ENCODE peak calls at places on chromosomes 2 and 18, in eight cellular contexts. One of them, this sample, is unnamed.

GRCh38 chr18:28087173-28087563 is 89.8 kb downstream of the CDH2 start:
- DNase-seq in right atrium auricular region: no peak
- DNase-seq in neural progenitor cell: no peak
- DNase-seq in astrocyte of the spinal cord: peak
- DNase-seq in SIG-M5: no peak
- DNase-seq in NCI-H748 treated with DMSO at 0.1 percent for 48 hours: no peak
- DNase-seq in EL: peak
- DNase-seq in DMS153: no peak
- DNase-seq in this sample: no peak

GRCh38 chr2:75047189-75047812 is 88.9 kb downstream of the POLE4 start:
- DNase-seq in right atrium auricular region: no peak
- DNase-seq in neural progenitor cell: no peak
- DNase-seq in astrocyte of the spinal cord: peak
- DNase-seq in SIG-M5: no peak
- DNase-seq in NCI-H748 treated with DMSO at 0.1 percent for 48 hours: no peak
- DNase-seq in EL: peak
- DNase-seq in DMS153: no peak
- DNase-seq in this sample: no peak

GRCh38 chr2:195898505-195898904 is 170.1 kb downstream of the DNAH7 start:
- DNase-seq in right atrium auricular region: peak
- DNase-seq in neural progenitor cell: no peak
- DNase-seq in astrocyte of the spinal cord: peak
- DNase-seq in SIG-M5: no peak
- DNase-seq in NCI-H748 treated with DMSO at 0.1 percent for 48 hours: peak
- DNase-seq in EL: peak
- DNase-seq in DMS153: no peak
- DNase-seq in this sample: no peak

GRCh38 chr2:227818569-227819397 is 5.1 kb downstream of the CCL20 start:
- DNase-seq in right atrium auricular region: peak
- DNase-seq in neural progenitor cell: no peak
- DNase-seq in astrocyte of the spinal cord: no peak
- DNase-seq in SIG-M5: peak
- DNase-seq in NCI-H748 treated with DMSO at 0.1 percent for 48 hours: no peak
- DNase-seq in EL: no peak
- DNase-seq in DMS153: no peak
- DNase-seq in this sample: no peak

GRCh38 chr2:222561817-222562424 is 94.0 kb downstream of the FARSB start:
- DNase-seq in right atrium auricular region: no peak
- DNase-seq in neural progenitor cell: peak
- DNase-seq in astrocyte of the spinal cord: peak
- DNase-seq in SIG-M5: no peak
- DNase-seq in NCI-H748 treated with DMSO at 0.1 percent for 48 hours: peak
- DNase-seq in EL: peak
- DNase-seq in DMS153: peak
- DNase-seq in this sample: peak

GRCh38 chr18:3984163-3984757 is 470.8 kb downstream of the DLGAP1 start:
- DNase-seq in right atrium auricular region: no peak
- DNase-seq in neural progenitor cell: no peak
- DNase-seq in astrocyte of the spinal cord: peak
- DNase-seq in SIG-M5: no peak
- DNase-seq in NCI-H748 treated with DMSO at 0.1 percent for 48 hours: no peak
- DNase-seq in EL: no peak
- DNase-seq in DMS153: no peak
- DNase-seq in this sample: no peak

GRCh38 chr18:69845588-69846506 is 101.8 kb downstream of the CD226 start:
- DNase-seq in right atrium auricular region: no peak
- DNase-seq in neural progenitor cell: no peak
- DNase-seq in astrocyte of the spinal cord: no peak
- DNase-seq in SIG-M5: no peak
- DNase-seq in NCI-H748 treated with DMSO at 0.1 percent for 48 hours: no peak
- DNase-seq in EL: no peak
- DNase-seq in DMS153: peak
- DNase-seq in this sample: peak

GRCh38 chr2:240557808-240558207 is at the start of gene ANKMY1:
- DNase-seq in right atrium auricular region: no peak
- DNase-seq in neural progenitor cell: peak
- DNase-seq in astrocyte of the spinal cord: peak
- DNase-seq in SIG-M5: no peak
- DNase-seq in NCI-H748 treated with DMSO at 0.1 percent for 48 hours: peak
- DNase-seq in EL: peak
- DNase-seq in DMS153: peak
- DNase-seq in this sample: no peak

GRCh38 chr2:27152102-27152795 is 3.4 kb downstream of the TCF23 start:
- DNase-seq in right atrium auricular region: no peak
- DNase-seq in neural progenitor cell: no peak
- DNase-seq in astrocyte of the spinal cord: no peak
- DNase-seq in SIG-M5: no peak
- DNase-seq in NCI-H748 treated with DMSO at 0.1 percent for 48 hours: no peak
- DNase-seq in EL: no peak
- DNase-seq in DMS153: no peak
- DNase-seq in this sample: no peak

GRCh38 chr2:202609381-202610145 is 25.2 kb upstream of the FAM117B start:
- DNase-seq in right atrium auricular region: no peak
- DNase-seq in neural progenitor cell: no peak
- DNase-seq in astrocyte of the spinal cord: no peak
- DNase-seq in SIG-M5: peak
- DNase-seq in NCI-H748 treated with DMSO at 0.1 percent for 48 hours: no peak
- DNase-seq in EL: no peak
- DNase-seq in DMS153: no peak
- DNase-seq in this sample: no peak

This sample was measured in NCI-H2107.